ENCODE peak calls at places on chromosomes 6 and 20, in seven cellular contexts. W is H1, S is HCT116, Y is HepG2, G is K562, T is SK-N-SH, U is GM12878. O is an unnamed sample.
A peak's percentile ranks its signal among the peaks of the same experiment; 100 is the strongest.

GRCh38 chr6:160005861-160006540 is 37.1 kb downstream of the IGF2R start:
- DNase-seq in T (peak; percentile 81), S (no peak), U (no peak), Y (no peak), G (no peak), W (no peak), O (no peak)

GRCh38 chr6:20404641-20405032 is 3.0 kb downstream of the E2F3 start:
- DNase-seq in S (peak; percentile 72), T (peak; percentile 69), G (peak; percentile 70), U (peak; percentile 56), Y (peak; percentile 85), W (no peak), O (peak; percentile 55)

GRCh38 chr6:12592634-12593033 is 123.9 kb upstream of the PHACTR1 start:
- DNase-seq in S (no peak), W (no peak), T (no peak), Y (no peak), U (no peak), G (no peak), O (no peak)

GRCh38 chr20:32053648-32054047 is 1.6 kb downstream of the HCK start:
- DNase-seq in U (no peak), T (no peak), G (no peak), Y (no peak), S (no peak), W (no peak), O (no peak)

GRCh38 chr20:1500496-1500895 is 9.3 kb upstream of the SIRPB2 start:
- DNase-seq in W (no peak), S (no peak), U (no peak), Y (no peak), G (no peak), T (no peak), O (no peak)

GRCh38 chr6:134539865-134540323 is 222.0 kb upstream of the SGK1 start:
- DNase-seq in Y (no peak), G (no peak), U (no peak), T (no peak), W (no peak), S (no peak), O (no peak)

GRCh38 chr6:109227646-109228045 is 132.3 kb downstream of the CEP57L1 start:
- DNase-seq in G (no peak), W (no peak), T (no peak), S (no peak), U (no peak), Y (no peak), O (no peak)

GRCh38 chr6:44148306-44148705 is 10.3 kb upstream of the CAPN11 start:
- DNase-seq in W (no peak), S (no peak), T (no peak), G (no peak), Y (no peak), U (no peak), O (no peak)

GRCh38 chr20:35830264-35830663 is 58.4 kb downstream of the PHF20 start:
- DNase-seq in S (no peak), T (no peak), W (no peak), Y (no peak), U (no peak), G (no peak), O (no peak)

GRCh38 chr20:63044204-63044600 is 37.4 kb upstream of the BHLHE23 start:
- DNase-seq in Y (no peak), W (no peak), G (no peak), S (no peak), U (no peak), T (no peak), O (no peak)

GRCh38 chr20:4067600-4068261 is 52.4 kb upstream of the RNF24 start:
- DNase-seq in G (no peak), U (no peak), W (no peak), T (no peak), S (no peak), Y (no peak), O (no peak)

GRCh38 chr20:58776109-58776508 is 74.6 kb downstream of the GNAS-AS1 start:
- DNase-seq in S (no peak), T (no peak), Y (no peak), W (no peak), U (no peak), G (no peak), O (no peak)

GRCh38 chr6:80543598-80544181 is 437.2 kb downstream of the BCKDHB start:
- DNase-seq in U (no peak), S (no peak), T (no peak), G (no peak), Y (no peak), W (no peak), O (no peak)

GRCh38 chr6:73050706-73051105 is 174.6 kb downstream of the KHDC1L start:
- DNase-seq in W (no peak), U (no peak), G (no peak), S (no peak), T (no peak), Y (no peak), O (no peak)

GRCh38 chr6:101666256-101666655 is 272.7 kb downstream of the GRIK2 start:
- DNase-seq in U (no peak), T (no peak), S (peak; percentile 42), Y (peak; percentile 0), G (no peak), W (no peak), O (peak; percentile 43)

GRCh38 chr6:37544530-37544929 is 44.8 kb upstream of the CCDC167 start:
- DNase-seq in T (no peak), W (no peak), U (no peak), S (no peak), G (no peak), Y (no peak), O (no peak)

GRCh38 chr6:13486679-13487121 is 700 bp downstream of the GFOD1 start:
- DNase-seq in T (peak; percentile 75), U (no peak), W (peak; percentile 74), G (peak; percentile 75), S (no peak), Y (peak; percentile 24), O (no peak)

GRCh38 chr6:42819803-42820508 is 38.1 kb downstream of the BICRAL start:
- DNase-seq in Y (peak; percentile 16), G (peak; percentile 38), T (peak; percentile 47), S (no peak), U (no peak), W (no peak), O (no peak)

GRCh38 chr6:108581932-108582500 is 21.3 kb downstream of the FOXO3 start:
- DNase-seq in G (no peak), W (no peak), S (no peak), T (peak; percentile 31), U (no peak), Y (no peak), O (no peak)

GRCh38 chr20:36182604-36183154 is 28.1 kb downstream of the EPB41L1 start:
- DNase-seq in S (no peak), G (no peak), T (no peak), W (no peak), Y (peak; percentile 84), U (no peak), O (no peak)

GRCh38 chr20:57953638-57954037 is 243.8 kb upstream of the PMEPA1 start:
- DNase-seq in S (no peak), Y (no peak), W (no peak), G (no peak), T (no peak), U (no peak), O (no peak)

GRCh38 chr6:75124085-75124484 is 81.8 kb downstream of the COL12A1 start:
- DNase-seq in G (no peak), Y (no peak), W (no peak), S (no peak), T (no peak), U (no peak), O (no peak)

GRCh38 chr6:152146385-152146784 is 338.9 kb downstream of the ESR1 start:
- DNase-seq in U (no peak), W (no peak), T (no peak), Y (no peak), G (no peak), S (no peak), O (no peak)

GRCh38 chr6:70806086-70806485 is 138.4 kb downstream of the SMAP1 start:
- DNase-seq in U (no peak), W (no peak), G (no peak), Y (no peak), T (no peak), S (no peak), O (no peak)

GRCh38 chr6:110409794-110410193 is 5.6 kb downstream of the DDO start:
- DNase-seq in Y (no peak), S (no peak), G (no peak), T (no peak), U (no peak), W (no peak), O (no peak)

GRCh38 chr20:33071198-33071597 is 8.2 kb upstream of the BPIFB4 start:
- DNase-seq in Y (no peak), U (no peak), S (no peak), W (no peak), G (no peak), T (no peak), O (no peak)

GRCh38 chr6:21402368-21402767 is 191.2 kb upstream of the SOX4 start:
- DNase-seq in G (no peak), W (no peak), Y (no peak), S (no peak), U (peak; percentile 30), T (no peak), O (no peak)

DNA sequence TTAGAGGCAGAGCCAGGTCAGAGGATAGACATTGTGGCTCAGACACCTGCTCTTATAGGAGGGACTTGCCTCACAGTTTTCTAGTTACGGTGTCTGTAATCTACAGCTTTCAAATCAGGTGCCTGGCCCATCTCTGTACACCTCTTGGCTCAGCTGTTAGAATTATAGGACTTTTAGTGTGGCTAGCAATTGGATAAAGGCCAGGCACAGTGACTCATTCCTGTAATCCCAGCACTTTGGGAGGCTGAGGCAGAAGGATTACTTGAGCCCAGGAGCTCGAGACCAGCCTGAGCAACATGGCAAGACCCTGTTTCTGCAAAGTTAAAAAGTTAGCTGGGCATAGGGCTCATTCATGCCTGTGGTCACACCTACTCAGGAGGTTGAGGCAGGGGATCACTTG is 20.0 kb downstream of the BRPF3 start:
- DNase-seq in Y (no peak), G (no peak), T (no peak), U (no peak), W (no peak), S (no peak), O (no peak)
- TF ChIP-seq SIN3A in Y (no peak), G (no peak), T (no peak), U (no peak), W (no peak), S (no peak), O (no peak)

GRCh38 chr20:44157061-44157460 is 29.9 kb downstream of the JPH2 start:
- DNase-seq in Y (no peak), T (no peak), W (no peak), G (no peak), U (no peak), S (no peak), O (no peak)
- H3K4me1 ChIP-seq in Y (no peaks in the 10 kb centered on the region), T (no peaks in the 10 kb centered on the region), W (no peaks in the 10 kb centered on the region), G (no peaks in the 10 kb centered on the region), U (no peaks in the 10 kb centered on the region), S (peaks cover 6% of the 10 kb centered on the region), O (no peaks in the 10 kb centered on the region)

DNA sequence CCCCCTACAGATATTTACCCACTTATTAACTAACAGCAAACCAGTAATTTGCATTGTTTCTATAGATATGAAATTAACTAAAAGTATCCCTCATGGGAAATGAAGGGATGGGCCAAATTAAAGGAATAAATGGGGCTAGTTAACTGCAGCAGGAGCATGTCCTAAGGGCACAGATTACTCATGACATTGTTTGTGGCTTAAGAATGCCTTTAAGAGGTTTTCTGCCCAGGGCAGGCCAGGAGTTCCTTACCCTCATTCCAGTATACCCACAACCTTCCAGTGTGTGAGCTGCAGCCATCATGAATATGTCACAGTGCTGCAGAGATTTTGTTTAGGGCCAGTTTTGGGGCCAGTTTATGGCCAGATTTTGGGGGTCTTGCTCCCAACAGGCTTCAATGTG is 1101.9 kb downstream of the PRIM2 start:
- DNase-seq in Y (no peak), S (no peak), G (no peak), W (no peak), T (no peak), U (no peak), O (no peak)
- H3K9me3 ChIP-seq in Y (peaks cover 97% of the 10 kb centered on the region), S (no peaks in the 10 kb centered on the region), G (no peaks in the 10 kb centered on the region), W (peaks cover 45% of the 10 kb centered on the region), T (no peaks in the 10 kb centered on the region), U (peaks cover 1% of the 10 kb centered on the region), O (no peaks in the 10 kb centered on the region)

GRCh38 chr20:61387961-61388360 is 135.9 kb downstream of the CDH4 start:
- DNase-seq in W (no peak), G (no peak), S (no peak), T (no peak), U (no peak), Y (no peak), O (no peak)
- TF ChIP-seq SIN3A in W (no peak), G (no peak), S (no peak), T (no peak), U (no peak), Y (no peak), O (no peak)

O was measured in Panc1.